ENCODE peak calls at places on chromosomes 1 and 21, in eight cellular contexts. D is left lung, N is kidney, T is mammary epithelial cell, X is upper lobe of right lung, O is spleen, A is cardiac muscle cell, U is BE2C. E is an unnamed sample.

GRCh38 chr1:87880747-87881133 is 552.1 kb downstream of the LMO4 start:
- DNase-seq in D (no peak), N (no peak), T (no peak), X (no peak), O (no peak), A (peak; percentile 32), U (no peak), E (no peak)

GRCh38 chr1:6486433-6487011 is 4.9 kb downstream of the PLEKHG5 start:
- DNase-seq in D (peak; percentile 83), N (peak; percentile 93), T (peak; percentile 78), X (peak; percentile 94), O (peak; percentile 94), A (peak; percentile 85), U (peak; percentile 87), E (peak; percentile 90)

GRCh38 chr1:92577251-92577895 is 90.6 kb upstream of the GFI1 start:
- DNase-seq in D (no peak), N (no peak), T (peak; percentile 56), X (no peak), O (no peak), A (peak; percentile 73), U (no peak), E (no peak)

GRCh38 chr1:237562247-237562823 is 328.4 kb downstream of the ZP4 start:
- DNase-seq in D (no peak), N (no peak), T (peak; percentile 66), X (no peak), O (no peak), A (peak; percentile 80), U (peak; percentile 21), E (no peak)

GRCh38 chr1:15423355-15424077 is 13.8 kb downstream of the EFHD2 start:
- DNase-seq in D (no peak), N (no peak), T (no peak), X (no peak), O (no peak), A (no peak), U (no peak), E (no peak)

GRCh38 chr1:39115271-39116110 is 89.0 kb upstream of the MACF1 start:
- DNase-seq in D (no peak), N (no peak), T (peak; percentile 87), X (no peak), O (no peak), A (peak; percentile 76), U (no peak), E (no peak)

GRCh38 chr1:212951058-212951923 is 950 bp downstream of the VASH2 start:
- DNase-seq in D (no peak), N (peak; percentile 76), T (no peak), X (no peak), O (no peak), A (no peak), U (peak; percentile 25), E (no peak)

GRCh38 chr1:41342774-41343355 is 18.4 kb upstream of the FOXO6 start:
- DNase-seq in D (no peak), N (no peak), T (no peak), X (no peak), O (peak; percentile 27), A (no peak), U (no peak), E (peak; percentile 15)

GRCh38 chr1:215958836-215959235 is 391.7 kb downstream of the KCTD3 start:
- DNase-seq in D (no peak), N (no peak), T (no peak), X (no peak), O (no peak), A (no peak), U (no peak), E (no peak)

GRCh38 chr1:27650527-27651175 is 15.7 kb upstream of the FGR start:
- DNase-seq in D (no peak), N (no peak), T (peak; percentile 39), X (no peak), O (no peak), A (peak; percentile 83), U (no peak), E (no peak)

GRCh38 chr1:172754609-172755008 is 95.7 kb downstream of the FASLG start:
- DNase-seq in D (no peak), N (no peak), T (no peak), X (no peak), O (no peak), A (no peak), U (no peak), E (no peak)

GRCh38 chr1:232594018-232594502 is 35.9 kb downstream of the SIPA1L2 start:
- DNase-seq in D (no peak), N (no peak), T (peak; percentile 74), X (no peak), O (no peak), A (no peak), U (no peak), E (no peak)

GRCh38 chr1:186236921-186237320 is 138.1 kb downstream of the TPR start:
- DNase-seq in D (no peak), N (no peak), T (peak; percentile 93), X (no peak), O (no peak), A (peak; percentile 79), U (no peak), E (no peak)

GRCh38 chr21:35559128-35559831 is 501.0 kb downstream of the SETD4 start:
- DNase-seq in D (no peak), N (no peak), T (peak; percentile 33), X (no peak), O (no peak), A (peak; percentile 93), U (no peak), E (no peak)

GRCh38 chr21:18275740-18276139 is 31.1 kb downstream of the CHODL start:
- DNase-seq in D (no peak), N (no peak), T (no peak), X (no peak), O (no peak), A (no peak), U (no peak), E (no peak)

GRCh38 chr21:41611966-41612606 is 104.1 kb upstream of the TMPRSS2 start:
- DNase-seq in D (no peak), N (no peak), T (peak; percentile 69), X (peak; percentile 59), O (no peak), A (no peak), U (no peak), E (peak; percentile 75)

GRCh38 chr1:172993640-172994039 is 57.1 kb downstream of the TNFSF18 start:
- DNase-seq in D (no peak), N (no peak), T (no peak), X (no peak), O (no peak), A (no peak), U (no peak), E (no peak)

DNA sequence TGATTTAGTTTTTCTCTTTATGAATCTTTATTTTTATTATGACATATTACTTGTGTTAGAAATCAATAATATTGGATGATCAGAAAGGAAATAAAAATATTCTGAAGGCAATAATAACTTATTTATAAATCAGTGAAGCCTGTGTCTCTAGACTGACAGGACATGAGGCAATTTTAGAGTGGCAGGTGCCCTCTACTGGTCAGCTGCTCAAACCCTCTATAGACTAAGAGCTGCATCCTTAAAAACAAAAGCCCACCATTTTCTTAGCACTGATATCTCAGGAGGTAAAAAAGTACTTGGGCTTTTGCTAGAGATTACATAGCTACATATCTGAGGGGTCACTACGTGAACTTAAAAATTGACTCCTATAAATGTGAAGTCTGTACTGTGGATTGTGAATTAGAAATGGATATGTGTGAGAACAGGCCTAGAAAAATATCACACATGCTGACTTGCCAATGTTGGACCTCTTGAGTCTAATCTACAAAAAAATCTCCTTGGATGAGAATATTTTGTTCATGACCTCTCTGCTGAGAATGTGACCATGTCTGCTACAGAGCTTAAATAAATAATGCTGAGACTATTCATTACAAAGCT is 597.9 kb upstream of the ADAMTS5 start:
- DNase-seq in D (no peak), N (no peak), T (peak; percentile 42), X (no peak), O (no peak), A (peak; percentile 71), U (peak; percentile 67), E (no peak)
- TF ChIP-seq CTCF in D (peak; percentile 40), N (peak; percentile 58), T (peak; percentile 86), X (peak; percentile 76), O (peak; percentile 55), A (peak; percentile 73), U (peak; percentile 96), E (no peak)

DNA sequence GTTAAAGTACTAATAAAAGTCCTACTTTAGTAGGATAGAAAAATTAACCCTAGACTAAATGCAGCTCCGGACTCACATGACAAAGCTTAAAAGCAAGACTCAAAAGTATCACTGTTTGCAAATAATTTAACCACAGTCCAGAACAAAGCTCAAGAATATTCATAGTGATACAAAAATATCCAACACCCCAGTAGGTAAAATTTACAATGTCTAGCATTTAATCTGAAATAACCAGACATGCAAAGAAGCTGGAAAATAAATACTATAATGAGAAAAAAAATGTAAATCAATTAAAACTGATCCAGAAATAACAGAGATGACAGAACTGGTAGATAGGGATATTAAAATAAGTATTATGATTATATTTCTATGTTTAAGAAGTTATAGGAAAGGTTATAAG is 67.0 kb downstream of the KIAA0319L start:
- DNase-seq in D (no peak), N (no peak), T (no peak), X (no peak), O (no peak), A (no peak), U (no peak), E (no peak)
- H3K9me3 ChIP-seq in D (peaks cover 5% of the 10 kb centered on the region), N (no peaks in the 10 kb centered on the region), T (no peaks in the 10 kb centered on the region), X (no peaks in the 10 kb centered on the region), O (peaks cover 16% of the 10 kb centered on the region), A (no peaks in the 10 kb centered on the region), U (no peaks in the 10 kb centered on the region), E (no peaks in the 10 kb centered on the region)

DNA sequence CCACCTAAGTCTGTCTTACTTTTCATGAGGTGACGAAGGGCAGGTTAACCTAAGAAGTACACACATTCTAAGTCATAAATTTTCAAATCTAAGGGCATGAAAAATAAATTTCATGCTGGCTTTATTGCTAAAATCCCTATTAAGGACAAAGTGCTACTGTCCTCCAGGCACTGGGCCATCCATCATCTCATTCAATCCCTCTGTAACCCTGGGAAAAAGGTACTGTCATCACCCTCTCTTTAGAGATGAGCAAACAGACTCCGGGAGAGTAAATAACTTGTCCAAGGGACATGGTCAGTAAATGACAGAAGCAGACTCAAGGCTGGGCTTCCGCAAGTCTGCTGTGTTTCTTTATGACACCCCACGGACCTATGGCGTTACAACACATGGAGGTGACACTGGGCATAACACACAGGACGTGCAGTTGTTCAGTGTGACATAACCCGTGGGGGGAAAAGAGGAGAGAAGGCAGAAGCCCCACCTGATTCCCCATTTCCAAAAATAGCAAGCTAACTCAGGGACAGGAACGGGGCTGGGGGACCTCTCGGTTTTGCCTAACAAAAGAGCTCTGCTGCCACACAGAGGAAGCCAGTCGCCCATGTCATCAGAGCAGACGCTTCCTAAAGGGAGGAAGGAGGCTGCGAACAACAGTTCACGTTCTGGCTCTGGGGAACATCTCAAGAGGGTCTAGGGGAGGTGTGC is 12.5 kb upstream of the SRM start:
- DNase-seq in D (no peak), N (peak; percentile 26), T (no peak), X (peak; percentile 12), O (peak; percentile 59), A (no peak), U (no peak), E (no peak)
- TF ChIP-seq CTCF in D (no peak), N (no peak), T (no peak), X (no peak), O (no peak), A (no peak), U (no peak), E (no peak)

DNA sequence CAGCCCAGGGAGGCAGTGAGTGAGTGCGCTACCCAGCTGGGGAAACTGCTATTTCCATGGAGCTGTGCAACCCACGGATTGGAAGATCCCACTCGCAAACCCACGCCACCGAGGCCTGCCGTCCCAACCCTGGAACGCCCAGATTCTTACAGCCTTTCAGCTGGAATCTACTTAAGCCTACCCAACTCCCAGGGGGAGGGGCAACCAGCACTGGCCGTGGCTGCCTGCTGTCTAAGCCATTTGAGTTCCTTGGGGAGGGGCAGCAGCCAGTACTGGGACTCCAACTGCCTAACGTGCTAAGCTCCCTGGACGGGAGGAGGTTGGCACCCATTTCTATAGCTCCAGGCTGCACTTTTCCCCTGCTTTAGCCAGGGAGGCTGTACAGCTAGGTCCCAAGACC is 27.1 kb upstream of the ZNF669 start:
- DNase-seq in D (no peak), N (no peak), T (no peak), X (no peak), O (no peak), A (no peak), U (no peak), E (no peak)
- H3K9me3 ChIP-seq in D (peaks cover 63% of the 10 kb centered on the region), N (peaks cover 6% of the 10 kb centered on the region), T (peaks cover 18% of the 10 kb centered on the region), X (peaks cover 23% of the 10 kb centered on the region), O (peaks cover 65% of the 10 kb centered on the region), A (no peaks in the 10 kb centered on the region), U (peaks cover 8% of the 10 kb centered on the region), E (no peaks in the 10 kb centered on the region)

E was measured in Peyer's patch.